ENCODE peak calls at places on chromosomes 4 and X, in six cellular contexts. J is vagina, L is HCT116, P is GM12878, S is HepG2, Y is sigmoid colon. M is an unnamed sample.

GRCh38 chrX:13373807-13374187 is 53.9 kb upstream of the ATXN3L start:
- DNase-seq in J (no peak), L (no peak), P (no peak), S (no peak), Y (no peak), M (no peak)

GRCh38 chr4:90580271-90580825 is 453.2 kb downstream of the CCSER1 start:
- DNase-seq in J (no peak), L (no peak), P (no peak), S (no peak), Y (no peak), M (no peak)

GRCh38 chr4:69025191-69025998 is 70.9 kb upstream of the UGT2B7 start:
- DNase-seq in J (no peak), L (peak), P (no peak), S (peak), Y (no peak), M (no peak)

GRCh38 chr4:107261241-107261874 is 225.2 kb upstream of the DKK2 start:
- DNase-seq in J (no peak), L (no peak), P (no peak), S (no peak), Y (no peak), M (no peak)

GRCh38 chrX:148811236-148811635 is 310.8 kb downstream of the AFF2 start:
- DNase-seq in J (no peak), L (no peak), P (no peak), S (no peak), Y (no peak), M (no peak)

GRCh38 chr4:6452116-6452896 is 20.1 kb downstream of the PPP2R2C start:
- DNase-seq in J (no peak), L (no peak), P (no peak), S (no peak), Y (no peak), M (no peak)

GRCh38 chr4:56863441-56864129 is 42.1 kb upstream of the SPINK2 start:
- DNase-seq in J (no peak), L (no peak), P (no peak), S (no peak), Y (no peak), M (no peak)

GRCh38 chrX:39396358-39396995 is 595.2 kb downstream of the MID1IP1 start:
- DNase-seq in J (no peak), L (no peak), P (no peak), S (no peak), Y (no peak), M (no peak)

GRCh38 chr4:119132306-119132705 is 3.3 kb upstream of the MYOZ2 start:
- DNase-seq in J (no peak), L (no peak), P (no peak), S (no peak), Y (no peak), M (no peak)

GRCh38 chr4:57070461-57070860 is 39.7 kb downstream of the IGFBP7 start:
- DNase-seq in J (no peak), L (no peak), P (no peak), S (no peak), Y (no peak), M (no peak)

GRCh38 chrX:154727418-154728323 is 23.2 kb downstream of the GAB3 start:
- DNase-seq in J (no peak), L (no peak), P (no peak), S (no peak), Y (peak), M (no peak)

GRCh38 chrX:131010186-131010585 is 48.0 kb upstream of the ARHGAP36 start:
- DNase-seq in J (no peak), L (no peak), P (no peak), S (no peak), Y (no peak), M (no peak)

GRCh38 chr4:137124278-137124932 is 407.9 kb downstream of the PCDH18 start:
- DNase-seq in J (no peak), L (peak), P (peak), S (peak), Y (no peak), M (no peak)

GRCh38 chr4:114811564-114812360 is 213.2 kb downstream of the UGT8 start:
- DNase-seq in J (no peak), L (no peak), P (no peak), S (no peak), Y (no peak), M (no peak)

GRCh38 chr4:145779319-145779801 is 99.4 kb downstream of the C4orf51 start:
- DNase-seq in J (no peak), L (no peak), P (no peak), S (no peak), Y (no peak), M (no peak)

GRCh38 chrX:154791467-154791866 is 13.8 kb downstream of the MPP1 start:
- DNase-seq in J (no peak), L (no peak), P (no peak), S (no peak), Y (no peak), M (no peak)

GRCh38 chr4:168643083-168643795 is 146.4 kb downstream of the PALLD start:
- DNase-seq in J (no peak), L (no peak), P (no peak), S (no peak), Y (no peak), M (no peak)

GRCh38 chr4:55336138-55337034 is 9.7 kb upstream of the SRD5A3 start:
- DNase-seq in J (no peak), L (no peak), P (no peak), S (no peak), Y (no peak), M (no peak)

GRCh38 chr4:156545003-156545785 is 426.4 kb downstream of the PDGFC start:
- DNase-seq in J (no peak), L (no peak), P (no peak), S (no peak), Y (no peak), M (no peak)

GRCh38 chr4:184598753-184599491 is 50.3 kb downstream of the CASP3 start:
- DNase-seq in J (no peak), L (no peak), P (no peak), S (no peak), Y (no peak), M (no peak)

GRCh38 chr4:108954880-108955279 is 192.0 kb upstream of the ETNPPL start:
- DNase-seq in J (no peak), L (no peak), P (no peak), S (no peak), Y (no peak), M (no peak)

GRCh38 chr4:128427832-128428366 is 140.3 kb upstream of the PGRMC2 start:
- DNase-seq in J (no peak), L (peak), P (no peak), S (peak), Y (no peak), M (no peak)

GRCh38 chr4:90727938-90728337 is 600.7 kb downstream of the CCSER1 start:
- DNase-seq in J (no peak), L (peak), P (no peak), S (no peak), Y (no peak), M (no peak)

GRCh38 chr4:158850800-158851644 is 82.2 kb downstream of the FNIP2 start:
- DNase-seq in J (no peak), L (peak), P (no peak), S (no peak), Y (no peak), M (no peak)

GRCh38 chrX:97909245-97909644 is 1025.5 kb downstream of the RPA4 start:
- DNase-seq in J (no peak), L (no peak), P (peak), S (no peak), Y (no peak), M (no peak)

GRCh38 chrX:114924423-114924822 is 93.0 kb downstream of the IL13RA2 start:
- DNase-seq in J (no peak), L (no peak), P (no peak), S (no peak), Y (no peak), M (no peak)

GRCh38 chr4:95155759-95156451 is 392.9 kb downstream of the UNC5C start:
- DNase-seq in J (no peak), L (peak), P (no peak), S (peak), Y (no peak), M (no peak)

GRCh38 chr4:3674479-3674851 is 91.7 kb upstream of the ADRA2C start:
- DNase-seq in J (no peak), L (no peak), P (no peak), S (no peak), Y (peak), M (peak)

GRCh38 chr4:140697709-140698560 is 58.2 kb downstream of the TBC1D9 start:
- DNase-seq in J (no peak), L (no peak), P (no peak), S (no peak), Y (no peak), M (no peak)

GRCh38 chr4:76195326-76195725 is 18.3 kb downstream of the SCARB2 start:
- DNase-seq in J (no peak), L (no peak), P (no peak), S (no peak), Y (no peak), M (no peak)

GRCh38 chrX:10326578-10326977 is 169.8 kb downstream of the CLCN4 start:
- DNase-seq in J (no peak), L (peak), P (no peak), S (peak), Y (no peak), M (no peak)

GRCh38 chrX:103773445-103773844 is 3.2 kb upstream of the PLP1 start:
- DNase-seq in J (no peak), L (no peak), P (no peak), S (no peak), Y (no peak), M (no peak)

GRCh38 chrX:71540801-71541545 is 8.1 kb downstream of the OGT start:
- DNase-seq in J (no peak), L (no peak), P (no peak), S (no peak), Y (no peak), M (no peak)

GRCh38 chr4:175092114-175092513 is 174.0 kb downstream of the ADAM29 start:
- DNase-seq in J (no peak), L (no peak), P (no peak), S (no peak), Y (peak), M (peak)

GRCh38 chrX:76184276-76184675 is 11.4 kb downstream of the PBDC1 start:
- DNase-seq in J (no peak), L (no peak), P (no peak), S (no peak), Y (no peak), M (no peak)
- TF ChIP-seq POLR2AphosphoS5 in J (no peak), L (no peak), P (no peak), S (no peak), Y (no peak), M (no peak)

GRCh38 chr4:22385615-22386014 is 130.3 kb downstream of the ADGRA3 start:
- DNase-seq in J (no peak), L (peak), P (no peak), S (no peak), Y (no peak), M (no peak)
- TF ChIP-seq POLR2AphosphoS5 in J (no peak), L (no peak), P (no peak), S (no peak), Y (no peak), M (no peak)

DNA sequence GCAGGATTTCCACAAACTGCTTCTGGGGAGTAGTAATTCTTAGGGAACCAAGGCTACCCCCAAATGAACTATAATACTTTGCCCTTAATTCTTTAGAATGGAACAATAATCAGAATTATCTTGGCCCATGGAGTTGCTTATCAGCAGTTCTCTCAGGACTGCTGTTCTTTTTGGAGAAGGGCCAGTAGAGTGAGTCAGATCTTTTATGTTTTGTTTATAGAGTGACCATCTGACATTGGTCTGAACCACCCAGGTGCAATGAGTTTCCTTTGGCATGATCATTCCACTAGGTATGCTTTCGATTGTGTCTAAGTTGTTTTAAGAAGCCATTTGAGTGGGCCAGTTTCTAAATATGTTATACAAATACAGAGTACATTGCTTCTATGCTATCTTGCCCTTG is 31.8 kb downstream of the PRRG1 start:
- DNase-seq in J (no peak), L (peak), P (no peak), S (peak), Y (no peak), M (no peak)
- TF ChIP-seq POLR2AphosphoS5 in J (no peak), L (no peak), P (no peak), S (no peak), Y (no peak), M (no peak)

GRCh38 chr4:153249199-153250154 is 45.2 kb downstream of the TRIM2 start:
- DNase-seq in J (no peak), L (peak), P (peak), S (peak), Y (peak), M (peak)
- TF ChIP-seq POLR2AphosphoS5 in J (peak), L (peak), P (no peak), S (no peak), Y (no peak), M (no peak)

GRCh38 chrX:7147978-7148824 is at the start of gene PUDP:
- DNase-seq in J (no peak), L (peak), P (no peak), S (peak), Y (peak), M (peak)

GRCh38 chrX:7146026-7146702 is 1.3 kb upstream of the STS start:
- DNase-seq in J (no peak), L (no peak), P (no peak), S (no peak), Y (no peak), M (no peak)

GRCh38 chrX:7145454-7145853 is 2.1 kb upstream of the STS start:
- DNase-seq in J (no peak), L (no peak), P (no peak), S (no peak), Y (no peak), M (no peak)

GRCh38 chrX:7147431-7147977 is at the start of gene STS:
- DNase-seq in J (no peak), L (no peak), P (no peak), S (no peak), Y (peak), M (peak)

DNA sequence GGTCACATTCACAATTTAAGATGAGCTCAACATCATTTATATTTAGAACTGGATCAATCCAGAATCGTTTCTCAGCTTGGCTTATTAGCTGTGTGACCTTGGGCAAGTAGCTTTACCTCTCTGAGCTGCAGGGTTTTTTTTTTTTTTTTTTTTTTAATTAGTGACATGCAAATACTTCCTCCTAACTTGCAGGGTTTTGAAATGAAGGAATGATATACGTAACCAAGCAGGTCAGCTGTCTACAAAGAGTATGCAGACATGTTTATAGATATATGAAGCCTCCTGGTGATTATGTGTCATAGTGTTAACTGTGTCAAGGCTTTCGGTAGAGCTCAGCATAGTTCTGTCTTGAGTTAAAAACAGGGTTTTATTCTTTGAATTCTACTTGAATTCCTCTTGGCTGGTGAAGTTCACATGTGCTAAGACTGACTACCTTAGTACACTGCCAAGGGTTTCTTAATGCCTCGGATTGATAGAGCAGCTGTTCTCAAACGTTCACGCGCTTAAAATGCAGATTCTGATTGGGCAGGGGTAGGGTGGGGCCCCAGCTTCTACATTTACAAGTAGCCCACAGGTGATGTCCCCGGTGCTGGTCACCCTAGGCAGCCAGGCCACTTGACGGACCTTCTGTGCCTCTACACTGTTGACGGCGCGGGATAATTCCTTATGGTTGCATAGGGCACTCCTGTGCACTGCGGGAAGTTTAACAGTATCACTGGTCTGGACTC is 645 bp upstream of the STS start:
- DNase-seq in J (no peak), L (no peak), P (no peak), S (no peak), Y (peak), M (no peak)
- TF ChIP-seq POLR2AphosphoS5 in J (no peak), L (no peak), P (no peak), S (no peak), Y (no peak), M (no peak)

DNA sequence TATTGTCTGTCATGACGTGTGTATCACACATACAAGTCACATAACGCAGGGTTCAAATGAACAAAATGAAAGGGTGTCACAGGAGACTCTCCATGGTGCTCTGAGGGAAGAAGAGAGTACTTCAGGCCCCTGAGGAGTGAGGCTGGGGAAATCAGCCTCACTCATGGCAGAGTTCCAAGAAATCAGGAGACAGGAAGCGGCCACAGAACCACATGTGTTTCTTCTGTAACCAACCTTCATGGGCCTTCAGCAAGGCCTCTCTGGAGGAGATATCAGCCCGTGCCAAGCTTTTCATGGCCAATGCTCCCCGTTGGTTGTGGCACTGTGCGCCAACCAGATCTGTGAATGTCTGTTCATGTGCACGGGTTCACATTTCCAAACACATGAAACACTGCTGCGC is 76.0 kb downstream of the NAT8L start:
- DNase-seq in J (no peak), L (no peak), P (no peak), S (no peak), Y (no peak), M (no peak)
- TF ChIP-seq POLR2AphosphoS5 in J (no peak), L (no peak), P (no peak), S (no peak), Y (no peak), M (no peak)